ENCODE peak calls at places on chromosomes 4 and X, in five cellular contexts. L, K, G, W and M are unnamed samples.
A peak's percentile ranks its signal among the peaks of the same experiment; 100 is the strongest.

GRCh38 chr4:175833574-175834350 is 21.7 kb upstream of the GPM6A start:
- DNase-seq in L (no peak), G (no peak), K (no peak), W (no peak), M (no peak)

GRCh38 chrX:135516376-135516775 is 4.1 kb upstream of the INTS6L start:
- DNase-seq in K (no peak), W (no peak), L (peak; percentile 60), G (no peak), M (no peak)

GRCh38 chr4:122010610-122011009 is 58.8 kb upstream of the TRPC3 start:
- DNase-seq in K (no peak), L (no peak), W (no peak), G (peak; percentile 18), M (no peak)

GRCh38 chr4:147733614-147734344 is 1.9 kb downstream of the ARHGAP10 start:
- DNase-seq in G (peak; percentile 77), K (no peak), L (peak; percentile 44), W (peak; percentile 36), M (no peak)

GRCh38 chr4:126440297-126440696 is 1125.5 kb downstream of the FAT4 start:
- DNase-seq in G (no peak), K (no peak), W (no peak), L (no peak), M (no peak)

GRCh38 chrX:150256297-150256650 is 106.8 kb upstream of the MAMLD1 start:
- DNase-seq in K (no peak), G (no peak), W (no peak), L (no peak), M (no peak)

GRCh38 chr4:833731-834367 is 7.9 kb upstream of the CPLX1 start:
- DNase-seq in G (no peak), K (no peak), W (no peak), L (no peak), M (no peak)

GRCh38 chr4:186764457-186764856 is 40.8 kb upstream of the FAT1 start:
- DNase-seq in G (no peak), L (no peak), W (no peak), K (no peak), M (no peak)

GRCh38 chr4:139503622-139504166 is 49.8 kb downstream of the RAB33B start:
- DNase-seq in K (no peak), W (no peak), L (no peak), G (no peak), M (no peak)

GRCh38 chr4:139511320-139511719 is 44.7 kb downstream of the SETD7 start:
- DNase-seq in W (no peak), G (no peak), L (peak; percentile 24), K (no peak), M (no peak)

GRCh38 chr4:139509727-139510410 is 46.1 kb downstream of the SETD7 start:
- DNase-seq in G (peak; percentile 17), W (no peak), L (peak; percentile 68), K (no peak), M (peak; percentile 22)

GRCh38 chr4:139506774-139507173 is 49.2 kb downstream of the SETD7 start:
- DNase-seq in W (no peak), G (no peak), K (no peak), L (no peak), M (no peak)

DNA sequence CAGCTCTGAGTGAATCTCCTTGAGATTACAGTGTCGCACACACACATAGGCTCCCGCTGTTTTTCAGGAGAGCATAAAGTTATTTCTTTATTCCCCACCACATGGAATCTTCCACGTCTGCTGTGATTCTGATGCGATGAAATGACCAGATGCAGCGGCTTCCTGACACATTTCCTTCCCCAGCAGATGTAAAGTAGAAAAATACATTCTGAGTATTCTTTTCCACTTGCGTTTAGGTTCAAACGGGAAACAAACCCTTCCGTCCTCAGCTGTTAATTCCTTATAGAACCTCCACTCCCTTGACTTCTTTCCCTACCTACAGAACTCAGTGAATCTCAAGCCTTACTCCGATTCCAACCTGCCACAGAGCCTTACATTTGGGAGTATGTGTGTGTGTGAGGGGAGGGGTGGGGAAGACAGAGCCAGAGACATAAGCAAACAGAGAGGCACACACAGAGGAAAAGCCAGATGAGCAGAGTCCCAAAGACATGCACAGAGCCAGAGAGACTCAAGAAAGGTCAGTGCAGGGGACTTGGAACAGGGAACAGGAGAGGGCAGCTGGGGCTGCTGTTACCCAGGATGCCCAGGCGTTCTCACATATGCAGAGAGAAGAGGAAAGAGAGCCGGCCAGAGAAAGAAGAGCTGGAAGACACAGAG is 47.3 kb downstream of the SETD7 start:
- DNase-seq in L (no peak), K (no peak), W (no peak), G (no peak), M (no peak)
- H3K27me3 ChIP-seq in L (no peaks in the 10 kb centered on the region), K (no peaks in the 10 kb centered on the region), W (no peaks in the 10 kb centered on the region), G (no peaks in the 10 kb centered on the region), M (no peaks in the 10 kb centered on the region)

GRCh38 chr4:104395219-104395618 is 99.5 kb downstream of the CXXC4 start:
- DNase-seq in G (no peak), K (no peak), L (no peak), W (no peak), M (no peak)

GRCh38 chr4:104393649-104394048 is 101.0 kb downstream of the CXXC4 start:
- DNase-seq in G (no peak), L (peak; percentile 5), W (no peak), K (no peak), M (no peak)

DNA sequence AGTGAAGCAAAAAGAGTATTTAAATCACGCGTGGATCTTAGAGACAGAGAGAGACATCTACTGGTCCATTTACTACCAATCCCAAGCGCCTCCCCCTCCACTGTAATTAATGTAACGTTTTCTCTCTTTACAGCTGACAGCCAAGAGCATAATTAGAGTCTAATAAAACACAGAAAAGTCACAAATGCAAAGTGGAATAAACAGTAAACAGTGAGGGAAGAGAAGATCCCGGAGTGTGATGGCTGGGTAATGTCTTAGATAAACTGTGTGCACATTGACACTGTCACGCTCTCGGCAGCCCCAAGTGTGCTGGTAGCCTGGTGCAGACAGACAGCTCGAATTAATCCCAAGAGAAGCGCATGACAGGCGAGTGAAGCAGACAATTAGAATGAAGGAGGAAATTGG is 100.3 kb downstream of the CXXC4 start:
- DNase-seq in K (no peak), G (no peak), L (peak; percentile 18), W (no peak), M (no peak)
- H3K4me1 ChIP-seq in K (no peaks in the 10 kb centered on the region), G (no peaks in the 10 kb centered on the region), L (no peaks in the 10 kb centered on the region), W (no peaks in the 10 kb centered on the region), M (no peaks in the 10 kb centered on the region)

GRCh38 chrX:112961981-112962380 is 121.3 kb upstream of the AMOT start:
- DNase-seq in G (no peak), W (no peak), L (peak; percentile 10), K (no peak), M (no peak)
- H3K27ac ChIP-seq in G (no peak overlapping the region), W (no peak overlapping the region), L (no peak overlapping the region), K (no peak overlapping the region), M (no peak overlapping the region)

DNA sequence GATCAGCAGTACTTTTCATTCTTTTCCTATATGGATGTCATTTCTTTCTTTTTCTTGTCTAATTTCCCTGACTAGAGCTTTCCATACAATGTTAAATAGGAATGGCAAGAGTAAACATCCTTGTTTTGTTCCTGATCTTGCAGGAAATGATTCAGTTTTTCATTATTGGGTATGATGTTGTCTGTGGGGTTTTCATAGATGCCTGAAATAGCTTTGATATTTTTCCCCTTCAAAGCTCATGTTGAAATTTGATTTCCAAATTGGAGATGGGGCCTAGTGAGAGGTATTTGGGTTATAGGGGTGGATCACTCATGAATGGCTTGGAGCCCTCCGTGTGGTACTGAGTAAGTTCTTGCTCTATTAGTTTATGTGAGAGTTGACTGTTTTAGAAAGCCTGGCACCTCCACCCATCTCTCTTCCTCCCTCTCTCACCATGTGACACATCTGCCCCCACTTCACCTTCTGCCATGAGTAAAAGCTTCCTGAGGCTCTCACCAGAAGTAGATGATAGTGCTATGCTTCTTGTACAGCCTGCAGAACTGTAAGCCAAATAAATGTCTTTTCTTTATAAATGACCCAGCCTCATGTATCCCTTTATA is 22.3 kb upstream of the VSIG1 start:
- DNase-seq in L (no peak), G (no peak), W (no peak), K (no peak), M (no peak)
- H3K27me3 ChIP-seq in L (no peaks in the 10 kb centered on the region), G (no peaks in the 10 kb centered on the region), W (no peaks in the 10 kb centered on the region), K (no peaks in the 10 kb centered on the region), M (no peaks in the 10 kb centered on the region)

GRCh38 chrX:19860571-19860970 is 26.8 kb downstream of the SH3KBP1 start:
- DNase-seq in L (no peak), W (no peak), K (no peak), G (no peak), M (no peak)

GRCh38 chrX:19863237-19864223 is 23.9 kb downstream of the SH3KBP1 start:
- DNase-seq in G (peak; percentile 55), W (no peak), K (no peak), L (no peak), M (no peak)

GRCh38 chrX:19865567-19866363 is 21.6 kb downstream of the SH3KBP1 start:
- DNase-seq in W (peak; percentile 33), L (no peak), G (no peak), K (no peak), M (no peak)

GRCh38 chrX:19864736-19865135 is 22.7 kb downstream of the SH3KBP1 start:
- DNase-seq in L (no peak), W (no peak), K (no peak), G (no peak), M (no peak)

DNA sequence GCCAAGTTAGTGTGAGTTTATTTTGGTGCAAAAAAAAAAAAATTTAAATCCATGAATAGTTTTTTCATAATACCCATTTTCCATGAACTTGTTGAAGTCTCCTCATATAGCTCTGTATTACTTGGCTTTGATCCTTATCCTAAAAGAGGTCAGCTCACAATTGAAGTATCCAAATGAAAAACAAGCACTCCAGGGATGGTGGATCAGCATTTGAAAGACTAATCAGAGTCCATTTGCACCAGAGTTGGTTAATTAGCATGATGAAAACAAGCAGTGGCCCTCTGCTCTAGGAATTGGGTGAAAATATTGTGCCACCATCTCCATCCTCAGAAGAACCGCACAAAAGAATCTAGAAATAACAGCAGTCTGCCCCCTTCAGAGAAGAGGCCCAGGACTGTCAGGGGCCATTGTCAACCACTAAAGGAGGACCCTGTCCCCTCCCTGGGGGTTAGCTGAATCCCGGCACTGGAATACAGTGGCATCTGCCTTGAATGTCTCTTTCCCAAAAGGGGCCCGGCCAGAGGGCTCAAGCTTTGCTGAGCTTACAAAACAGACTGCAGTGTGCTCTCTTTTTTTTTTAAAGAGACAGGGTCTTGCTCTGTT is 24.7 kb downstream of the SH3KBP1 start:
- DNase-seq in G (no peak), L (no peak), K (no peak), W (no peak), M (peak; percentile 13)
- H3K4me1 ChIP-seq in G (peaks cover 9% of the 10 kb centered on the region), L (no peaks in the 10 kb centered on the region), K (peaks cover 12% of the 10 kb centered on the region), W (no peaks in the 10 kb centered on the region), M (peaks cover 4% of the 10 kb centered on the region)

GRCh38 chr4:54959656-54960055 is 165.7 kb downstream of the KDR start:
- DNase-seq in G (peak; percentile 83), W (no peak), K (no peak), L (no peak), M (no peak)

GRCh38 chr4:54961357-54961975 is 163.9 kb downstream of the KDR start:
- DNase-seq in G (peak; percentile 60), W (no peak), L (peak; percentile 43), K (no peak), M (no peak)

GRCh38 chr4:54954656-54955388 is 170.6 kb downstream of the KDR start:
- DNase-seq in G (no peak), W (no peak), L (no peak), K (no peak), M (no peak)

DNA sequence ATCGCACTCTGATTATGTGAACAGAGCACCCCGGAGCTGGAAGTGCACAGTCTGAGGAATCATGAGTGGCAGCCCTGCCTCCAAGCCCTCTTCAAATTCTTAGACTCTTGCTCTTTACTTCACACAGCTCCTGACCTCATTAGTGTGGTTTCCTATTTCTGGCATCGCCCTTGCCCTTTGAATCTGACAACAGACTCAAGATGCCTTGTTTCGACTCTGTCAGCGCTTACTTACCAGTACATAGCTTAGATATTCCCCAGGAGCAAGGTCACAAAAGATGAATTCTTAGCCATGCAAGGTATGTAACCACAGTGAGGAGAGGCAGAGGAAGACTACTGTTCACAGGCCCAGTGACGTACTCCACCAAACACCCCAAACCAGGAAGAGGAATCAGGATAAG is 167.2 kb downstream of the KDR start:
- DNase-seq in G (peak; percentile 7), W (no peak), L (no peak), K (peak; percentile 51), M (no peak)
- H3K27ac ChIP-seq in G (no peak overlapping the region), W (no peak overlapping the region), L (no peak overlapping the region), K (no peak overlapping the region), M (no peak overlapping the region)